ENCODE peak calls at places on chromosomes 11 and 22, in eight cellular contexts. Z is H1, L is IMR-90, K is A549, G is HCT116, C is sigmoid colon, Q is heart left ventricle, O is NB4. M is an unnamed sample.
A peak's percentile ranks its signal among the peaks of the same experiment; 100 is the strongest.

GRCh38 chr22:25095869-25096268 is 103.8 kb upstream of the CRYBB3 start:
- DNase-seq in Z (no peak), L (no peak), K (no peak), G (no peak), C (no peak), Q (no peak), O (no peak), M (no peak)

GRCh38 chr22:30841264-30841663 is 127.3 kb downstream of the MORC2 start:
- DNase-seq in Z (no peak), L (peak; percentile 46), K (no peak), G (no peak), C (no peak), Q (no peak), O (no peak), M (no peak)

GRCh38 chr11:19306570-19306969 is 65.8 kb upstream of the E2F8 start:
- DNase-seq in Z (no peak), L (no peak), K (no peak), G (no peak), C (no peak), Q (no peak), O (no peak), M (no peak)

GRCh38 chr22:45475063-45475747 is 27.5 kb upstream of the FBLN1 start:
- DNase-seq in Z (no peak), L (peak; percentile 57), K (no peak), G (no peak), C (no peak), Q (no peak), O (peak; percentile 55), M (no peak)

GRCh38 chr11:76830639-76831312 is 29.9 kb upstream of the ACER3 start:
- DNase-seq in Z (no peak), L (peak; percentile 44), K (no peak), G (no peak), C (no peak), Q (no peak), O (no peak), M (no peak)

GRCh38 chr11:81496566-81496965 is 1237.1 kb downstream of the FAM181B start:
- DNase-seq in Z (no peak), L (no peak), K (no peak), G (no peak), C (no peak), Q (no peak), O (no peak), M (no peak)

GRCh38 chr22:22030493-22031182 is 48.1 kb upstream of the TOP3B start:
- DNase-seq in Z (no peak), L (peak; percentile 50), K (peak; percentile 2), G (no peak), C (no peak), Q (no peak), O (peak; percentile 62), M (no peak)

GRCh38 chr22:46748948-46749681 is 11.1 kb upstream of the CERK start:
- DNase-seq in Z (no peak), L (peak; percentile 49), K (no peak), G (no peak), C (peak; percentile 88), Q (no peak), O (peak; percentile 20), M (no peak)

GRCh38 chr11:73944085-73944484 is 6.7 kb upstream of the DNAJB13 start:
- DNase-seq in Z (no peak), L (no peak), K (no peak), G (no peak), C (no peak), Q (no peak), O (no peak), M (no peak)

GRCh38 chr11:57641426-57641825 is 8.3 kb downstream of the YPEL4 start:
- DNase-seq in Z (no peak), L (peak; percentile 69), K (peak; percentile 78), G (no peak), C (no peak), Q (no peak), O (peak; percentile 82), M (no peak)

GRCh38 chr22:35568751-35569725 is 28.4 kb downstream of the RASD2 start:
- DNase-seq in Z (no peak), L (peak; percentile 79), K (no peak), G (no peak), C (no peak), Q (no peak), O (no peak), M (peak; percentile 53)

GRCh38 chr11:65710424-65710823 is 1.6 kb upstream of the KAT5 start:
- DNase-seq in Z (no peak), L (no peak), K (no peak), G (no peak), C (no peak), Q (no peak), O (peak; percentile 56), M (no peak)

GRCh38 chr11:111980062-111980461 is 42.9 kb downstream of the DIXDC1 start:
- DNase-seq in Z (no peak), L (no peak), K (no peak), G (no peak), C (no peak), Q (no peak), O (no peak), M (no peak)
- TF ChIP-seq POLR2A in Z (no peak), L (no peak), K (no peak), G (no peak), C (no peak), Q (no peak), O (no peak), M (no peak)

GRCh38 chr11:94766656-94767291 is 1.4 kb upstream of the AMOTL1 start:
- DNase-seq in Z (no peak), L (no peak), K (no peak), G (no peak), C (peak; percentile 79), Q (no peak), O (no peak), M (no peak)

GRCh38 chr11:94769897-94770296 is 1.7 kb downstream of the AMOTL1 start:
- DNase-seq in Z (no peak), L (no peak), K (no peak), G (no peak), C (no peak), Q (no peak), O (no peak), M (no peak)

GRCh38 chr11:94767292-94767690 is 865 bp upstream of the AMOTL1 start:
- DNase-seq in Z (no peak), L (no peak), K (no peak), G (no peak), C (no peak), Q (no peak), O (no peak), M (no peak)

GRCh38 chr11:94768602-94769511 is 701 bp downstream of the AMOTL1 start:
- DNase-seq in Z (no peak), L (peak; percentile 49), K (no peak), G (no peak), C (peak; percentile 73), Q (peak; percentile 68), O (peak; percentile 38), M (no peak)

DNA sequence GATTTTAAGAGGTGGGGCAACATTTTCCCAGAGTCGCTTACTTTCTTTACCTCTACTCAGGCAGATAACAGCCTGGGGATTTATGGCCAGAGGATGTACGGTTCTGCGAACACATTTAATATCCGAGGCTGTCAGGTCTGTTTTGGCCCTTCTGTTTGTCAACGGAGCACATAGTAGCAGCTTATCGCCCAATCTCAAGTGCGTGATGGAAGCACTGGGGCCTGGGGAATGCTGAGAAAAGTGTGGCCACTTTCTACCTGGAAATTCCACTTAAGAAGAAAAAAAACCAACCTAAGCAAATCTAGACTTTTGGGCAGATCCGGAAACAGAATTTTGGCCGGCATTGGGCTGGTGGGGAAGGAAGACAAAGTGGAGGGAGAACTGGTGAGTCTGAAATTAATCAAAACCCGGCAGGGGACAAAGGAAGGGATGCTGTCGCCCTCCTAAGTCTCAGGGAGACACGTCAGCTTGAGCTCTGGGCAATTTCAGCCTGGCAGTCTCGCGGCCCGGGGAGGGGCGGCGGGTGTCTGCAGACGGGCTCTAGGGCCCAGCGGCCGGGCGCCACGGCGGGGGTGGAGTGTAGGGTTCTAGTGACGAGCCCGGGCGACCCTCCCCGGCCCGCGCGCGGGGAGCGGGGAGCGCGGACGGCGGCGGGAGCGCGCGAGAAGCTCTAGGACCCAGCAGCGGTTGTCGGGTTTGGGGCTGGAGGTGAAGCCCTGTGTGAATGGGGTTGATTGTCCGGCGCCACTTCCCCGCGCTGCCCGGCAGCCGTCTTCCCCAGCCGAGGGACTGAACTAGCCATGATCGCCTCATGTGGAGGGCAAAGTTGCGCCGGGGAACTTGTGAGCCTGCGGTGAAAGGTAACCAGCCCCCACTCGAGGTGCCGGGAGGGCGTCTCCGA is at the start of gene AMOTL1:
- DNase-seq in Z (peak; percentile 61), L (peak; percentile 76), K (no peak), G (peak; percentile 65), C (peak; percentile 96), Q (peak; percentile 91), O (peak; percentile 87), M (peak; percentile 57)
- TF ChIP-seq POLR2A in Z (no peak), L (no peak), K (peak; percentile 44), G (peak; percentile 21), C (peak; percentile 74), Q (peak; percentile 78), O (peak; percentile 67), M (peak; percentile 41)

DNA sequence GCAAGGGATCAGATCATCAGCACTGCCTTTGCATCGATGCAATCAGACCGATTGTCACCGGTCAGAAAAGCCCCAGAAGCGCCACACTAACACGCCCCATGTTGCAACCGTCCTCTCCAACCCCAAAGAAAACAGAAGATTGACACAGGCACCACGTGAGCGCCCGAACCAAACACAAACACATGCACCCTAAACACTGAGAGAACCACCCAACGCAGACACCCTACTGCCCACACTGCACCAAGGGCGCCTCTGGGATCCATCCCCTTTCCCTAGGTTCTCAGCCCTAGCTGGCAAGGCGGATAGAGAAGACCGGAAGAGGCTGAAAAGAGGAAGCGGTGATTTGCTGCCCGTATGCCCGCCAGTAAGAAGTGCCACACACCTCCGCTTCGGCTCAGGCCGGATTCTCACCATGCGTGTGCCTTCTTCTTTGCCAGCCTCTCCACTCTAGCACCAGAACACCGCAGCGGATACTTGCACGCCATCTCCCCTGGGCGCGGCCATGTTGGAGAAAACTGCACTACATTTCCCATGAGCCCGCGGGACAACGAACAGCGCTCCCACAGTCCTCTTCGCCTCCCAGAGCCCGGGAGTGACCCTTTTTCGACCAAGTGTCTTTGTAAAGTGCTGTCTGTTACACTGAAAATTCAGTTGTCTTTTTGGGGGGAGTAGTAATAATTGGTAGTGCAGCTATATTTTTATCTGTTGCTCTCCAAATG is at the start of gene ALKBH8:
- DNase-seq in Z (no peak), L (peak; percentile 58), K (peak; percentile 52), G (no peak), C (peak; percentile 84), Q (peak; percentile 71), O (peak; percentile 86), M (peak; percentile 31)
- TF ChIP-seq POLR2A in Z (peak; percentile 84), L (no peak), K (no peak), G (peak; percentile 43), C (no peak), Q (no peak), O (no peak), M (peak; percentile 21)

GRCh38 chr22:49936018-49936972 is 17.9 kb downstream of the CRELD2 start:
- DNase-seq in Z (peak; percentile 44), L (peak; percentile 86), K (no peak), G (no peak), C (peak; percentile 97), Q (peak; percentile 94), O (peak; percentile 92), M (peak; percentile 84)
- TF ChIP-seq POLR2A in Z (no peak), L (no peak), K (peak; percentile 22), G (no peak), C (peak; percentile 23), Q (peak; percentile 38), O (no peak), M (no peak)